ENCODE peak calls at places on chromosomes 12 and 14, in ten cellular contexts. F, N, C, V, R, Y, M, H, D and K are unnamed samples.

GRCh38 chr12:50699940-50700339 is 64.0 kb upstream of the ATF1 start:
- DNase-seq in M (no peak), R (no peak), D (no peak), N (no peak), Y (no peak), F (no peak), H (no peak), C (no peak), V (no peak), K (no peak)

GRCh38 chr14:70957710-70958109 is 50.5 kb downstream of the PCNX1 start:
- DNase-seq in V (no peak), Y (no peak), H (no peak), R (no peak), M (no peak), C (no peak), F (no peak), N (no peak), D (no peak), K (no peak)

GRCh38 chr14:64952598-64953309 is 10.2 kb upstream of the GPX2 start:
- DNase-seq in V (no peak), R (no peak), F (no peak), C (peak; percentile 19), M (no peak), N (no peak), Y (no peak), H (peak; percentile 46), D (no peak), K (no peak)

GRCh38 chr12:29537292-29537691 is 39.8 kb upstream of the OVCH1 start:
- DNase-seq in D (no peak), F (no peak), M (no peak), V (no peak), R (no peak), Y (no peak), H (no peak), N (peak; percentile 64), C (no peak), K (no peak)

GRCh38 chr12:104296718-104297117 is 6.8 kb upstream of the EID3 start:
- DNase-seq in D (no peak), M (no peak), N (no peak), Y (no peak), C (no peak), V (no peak), R (no peak), F (no peak), H (peak; percentile 51), K (no peak)

GRCh38 chr12:50659260-50659659 is 104.6 kb upstream of the ATF1 start:
- DNase-seq in V (no peak), R (no peak), C (no peak), M (no peak), Y (no peak), H (no peak), N (no peak), F (no peak), D (no peak), K (no peak)

GRCh38 chr12:69648476-69648875 is 37.8 kb upstream of the LRRC10 start:
- DNase-seq in H (peak; percentile 57), C (no peak), M (no peak), F (no peak), D (no peak), V (no peak), N (peak; percentile 34), Y (no peak), R (no peak), K (no peak)

GRCh38 chr12:119176267-119177055 is 2.3 kb upstream of the HSPB8 start:
- DNase-seq in Y (no peak), R (peak; percentile 88), H (peak; percentile 78), D (no peak), V (peak; percentile 81), M (peak; percentile 92), N (peak; percentile 79), F (peak; percentile 96), C (peak; percentile 67), K (peak; percentile 32)

GRCh38 chr14:32044454-32044853 is 32.6 kb upstream of the ARHGAP5 start:
- DNase-seq in C (no peak), D (no peak), V (no peak), H (no peak), M (no peak), Y (no peak), N (no peak), F (no peak), R (no peak), K (no peak)

GRCh38 chr14:56632192-56632591 is 52.6 kb downstream of the TMEM260 start:
- DNase-seq in N (no peak), Y (no peak), D (no peak), H (no peak), V (no peak), C (no peak), M (no peak), F (no peak), R (no peak), K (no peak)

GRCh38 chr12:2185751-2186341 is 133.1 kb downstream of the CACNA1C start:
- DNase-seq in Y (no peak), H (no peak), N (no peak), C (no peak), M (no peak), V (no peak), F (no peak), R (no peak), D (no peak), K (no peak)

GRCh38 chr12:13192719-13193118 is 3.8 kb upstream of the EMP1 start:
- DNase-seq in R (no peak), N (no peak), V (no peak), D (no peak), F (no peak), H (no peak), Y (no peak), M (no peak), C (no peak), K (no peak)

GRCh38 chr14:90228478-90228877 is 27.9 kb upstream of the PSMC1 start:
- DNase-seq in N (no peak), H (no peak), Y (no peak), F (no peak), R (no peak), V (no peak), M (no peak), D (no peak), C (no peak), K (no peak)

GRCh38 chr12:132453361-132454133 is 36.4 kb upstream of the FBRSL1 start:
- DNase-seq in Y (peak; percentile 74), H (no peak), C (no peak), V (no peak), N (peak; percentile 68), D (no peak), M (no peak), F (no peak), R (no peak), K (no peak)

GRCh38 chr12:9810721-9811120 is 16.6 kb upstream of the KLRF1 start:
- DNase-seq in D (no peak), M (no peak), C (no peak), H (no peak), V (no peak), R (no peak), F (no peak), N (no peak), Y (no peak), K (no peak)

GRCh38 chr14:73792476-73792875 is 59.2 kb upstream of the PTGR2 start:
- DNase-seq in F (no peak), D (no peak), H (no peak), R (no peak), M (no peak), V (no peak), Y (peak; percentile 63), C (no peak), N (no peak), K (no peak)

GRCh38 chr14:38469156-38469555 is 213.3 kb upstream of the CLEC14A start:
- DNase-seq in F (no peak), M (no peak), D (no peak), V (no peak), Y (no peak), R (no peak), C (no peak), N (no peak), H (no peak), K (no peak)
- H3K27ac ChIP-seq in F (no peak overlapping the region), M (no peak overlapping the region), D (no peak overlapping the region), V (no peak overlapping the region), Y (no peak overlapping the region), R (no peak overlapping the region), C (no peak overlapping the region), N (no peak overlapping the region), H (no peak overlapping the region), K (no peak overlapping the region)

DNA sequence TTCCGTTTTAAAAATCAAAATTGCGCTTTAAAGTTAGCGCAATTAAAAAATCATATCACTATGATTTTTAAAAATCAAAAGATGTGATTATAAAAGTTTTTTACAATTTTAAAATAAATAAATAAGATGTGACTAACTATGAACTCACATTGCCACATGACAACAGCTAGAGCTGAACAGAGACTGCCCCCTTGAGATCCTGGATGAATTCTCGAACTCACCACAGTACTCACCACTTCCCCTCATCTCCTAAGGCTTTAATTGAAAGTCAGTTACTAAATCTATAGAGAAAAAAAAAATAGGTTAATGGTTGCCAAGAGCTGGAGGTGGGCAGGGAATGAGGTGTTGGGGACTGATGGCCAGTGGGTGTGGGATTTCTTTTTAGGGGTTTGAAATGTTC is 384.2 kb downstream of the ZFP36L1 start:
- DNase-seq in F (no peak), R (no peak), D (peak; percentile 10), Y (no peak), M (no peak), V (no peak), C (no peak), N (no peak), H (peak; percentile 35), K (no peak)
- H3K27ac ChIP-seq in F (no peak overlapping the region), R (no peak overlapping the region), D (no peak overlapping the region), Y (no peak overlapping the region), M (no peak overlapping the region), V (no peak overlapping the region), C (no peak overlapping the region), N (no peak overlapping the region), H (peak overlapping the region; percentile 27), K (no peak overlapping the region)

GRCh38 chr12:65670775-65671174 is 153.5 kb upstream of the HMGA2 start:
- DNase-seq in V (no peak), F (no peak), M (no peak), H (no peak), R (no peak), N (peak; percentile 81), Y (no peak), D (no peak), C (no peak), K (no peak)
- H3K27ac ChIP-seq in V (no peak overlapping the region), F (no peak overlapping the region), M (no peak overlapping the region), H (no peak overlapping the region), R (no peak overlapping the region), N (peak overlapping the region; percentile 65), Y (no peak overlapping the region), D (no peak overlapping the region), C (no peak overlapping the region), K (no peak overlapping the region)

DNA sequence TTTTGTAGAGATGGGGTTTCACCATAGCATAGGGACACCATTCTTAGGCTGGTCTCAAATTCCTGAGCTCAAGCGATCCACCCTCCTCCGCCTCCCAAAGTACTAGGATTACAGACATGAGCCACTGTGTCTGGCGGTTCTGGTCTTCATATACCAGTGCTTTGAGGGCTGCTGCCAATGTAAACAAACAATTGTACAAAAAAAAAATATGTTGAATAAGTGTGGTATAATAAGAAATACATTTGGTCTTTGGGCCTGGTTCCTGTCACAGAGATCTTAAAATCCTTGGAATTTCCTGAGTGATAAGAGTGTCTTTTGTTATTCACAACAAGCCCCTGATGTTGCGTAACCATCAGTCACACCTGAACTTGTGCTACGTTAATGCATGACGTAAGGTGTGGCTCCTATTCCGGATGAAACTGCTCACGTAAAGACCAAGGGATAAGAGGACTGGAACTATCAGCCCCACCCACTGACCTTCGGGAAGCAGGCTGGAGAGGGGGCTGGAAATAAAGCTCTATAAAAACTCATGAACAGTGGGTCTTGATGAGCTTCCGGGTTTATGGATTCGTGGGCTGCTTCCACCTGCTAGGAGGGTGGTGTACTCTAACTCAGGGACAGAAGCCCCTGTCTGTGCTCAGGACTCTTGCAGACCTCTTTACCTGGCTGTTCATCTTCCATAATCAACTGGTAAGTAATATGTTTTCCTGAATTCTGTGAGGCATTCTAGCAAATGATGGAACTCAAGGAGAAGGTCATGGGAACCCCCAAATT is 16.5 kb upstream of the RIMKLB start:
- DNase-seq in C (no peak), V (no peak), F (no peak), Y (no peak), R (no peak), M (no peak), H (peak; percentile 52), N (peak; percentile 69), D (no peak), K (no peak)
- H3K27ac ChIP-seq in C (no peak overlapping the region), V (no peak overlapping the region), F (peak overlapping the region; percentile 41), Y (no peak overlapping the region), R (no peak overlapping the region), M (no peak overlapping the region), H (no peak overlapping the region), N (peak overlapping the region; percentile 60), D (no peak overlapping the region), K (no peak overlapping the region)